ENCODE peak calls at places on chromosome 12, in ten cellular contexts. I is CD4-positive, alpha-beta T cell; H is GM04504; K is kidney glomerular epithelial cell; A is HEK293T; B is stimulated activated CD4-positive, alpha-beta T cell treated with anti-CD3 and anti-CD28 coated beads, Interleukin-15, amount 100 ng/mL, for 1 hour; G is SHP77; P is AG09319; N is Daoy; R is naive thymus-derived CD4-positive, alpha-beta T cell. T is an unnamed sample.

GRCh38 chr12:97941686-97942354 is 479.2 kb downstream of the RMST start:
- DNase-seq in I (no peak), H (no peak), K (no peak), A (no peak), B (no peak), G (no peak), P (no peak), N (no peak), R (no peak), T (no peak)

GRCh38 chr12:122841544-122842321 is 6.5 kb downstream of the HIP1R start:
- DNase-seq in I (no peak), H (peak), K (peak), A (no peak), B (no peak), G (peak), P (no peak), N (peak), R (no peak), T (no peak)

GRCh38 chr12:16297521-16297920 is 20.0 kb upstream of the SLC15A5 start:
- DNase-seq in I (no peak), H (no peak), K (no peak), A (no peak), B (no peak), G (no peak), P (no peak), N (no peak), R (no peak), T (no peak)

GRCh38 chr12:109888179-109889020 is 8.1 kb upstream of the GLTP start:
- DNase-seq in I (no peak), H (peak), K (no peak), A (no peak), B (no peak), G (no peak), P (peak), N (peak), R (peak), T (no peak)

GRCh38 chr12:80373666-80374065 is 70.4 kb upstream of the PTPRQ start:
- DNase-seq in I (no peak), H (no peak), K (no peak), A (peak), B (no peak), G (peak), P (no peak), N (no peak), R (no peak), T (no peak)

GRCh38 chr12:120368789-120369475 is at the start of gene MSI1:
- DNase-seq in I (no peak), H (no peak), K (no peak), A (peak), B (no peak), G (no peak), P (no peak), N (no peak), R (no peak), T (peak)

GRCh38 chr12:102643871-102644551 is 163.6 kb upstream of the IGF1 start:
- DNase-seq in I (no peak), H (no peak), K (no peak), A (no peak), B (no peak), G (no peak), P (no peak), N (no peak), R (no peak), T (no peak)

GRCh38 chr12:57630891-57631433 is 2.0 kb downstream of the B4GALNT1 start:
- DNase-seq in I (no peak), H (no peak), K (no peak), A (no peak), B (no peak), G (no peak), P (no peak), N (no peak), R (no peak), T (no peak)

GRCh38 chr12:130161261-130162231 is 718 bp upstream of the FZD10 start:
- DNase-seq in I (no peak), H (no peak), K (no peak), A (peak), B (no peak), G (no peak), P (no peak), N (peak), R (no peak), T (peak)

GRCh38 chr12:27064397-27065342 is 17.7 kb downstream of the C12orf71 start:
- DNase-seq in I (no peak), H (no peak), K (peak), A (no peak), B (no peak), G (no peak), P (no peak), N (no peak), R (no peak), T (no peak)

GRCh38 chr12:85363382-85364190 is 83.6 kb downstream of the ALX1 start:
- DNase-seq in I (no peak), H (no peak), K (peak), A (no peak), B (no peak), G (no peak), P (no peak), N (no peak), R (no peak), T (no peak)

GRCh38 chr12:54424232-54424631 is 5.2 kb upstream of the ITGA5 start:
- DNase-seq in I (no peak), H (no peak), K (no peak), A (no peak), B (no peak), G (no peak), P (no peak), N (no peak), R (no peak), T (no peak)

GRCh38 chr12:100545092-100545491 is 28.4 kb upstream of the GAS2L3 start:
- DNase-seq in I (no peak), H (no peak), K (no peak), A (no peak), B (no peak), G (no peak), P (no peak), N (peak), R (no peak), T (no peak)

GRCh38 chr12:31865023-31865422 is 94.2 kb upstream of the RESF1 start:
- DNase-seq in I (no peak), H (no peak), K (no peak), A (no peak), B (no peak), G (no peak), P (no peak), N (no peak), R (no peak), T (no peak)

GRCh38 chr12:110256780-110257431 is 24.1 kb upstream of the ATP2A2 start:
- DNase-seq in I (no peak), H (no peak), K (no peak), A (no peak), B (no peak), G (no peak), P (no peak), N (no peak), R (no peak), T (no peak)

T was measured in iPS-NIHi11.